ENCODE peak calls at places on chromosome 19, in five cellular contexts. One of them, this sample, is unnamed.

GRCh38 chr19:29867984-29868383 is 56.2 kb downstream of the CCNE1 start:
- DNase-seq in HCT116: no peak
- DNase-seq in H1: no peak
- DNase-seq in SK-N-SH: no peak
- DNase-seq in K562: no peak
- DNase-seq in this sample: no peak

GRCh38 chr19:10797541-10798256 is 38.3 kb downstream of the TMED1 start:
- DNase-seq in H1: no peak
- DNase-seq in SK-N-SH: peak
- DNase-seq in HCT116: no peak
- DNase-seq in K562: no peak
- DNase-seq in this sample: no peak

GRCh38 chr19:12789098-12789903 is 2.0 kb upstream of the JUNB start:
- DNase-seq in SK-N-SH: no peak
- DNase-seq in K562: no peak
- DNase-seq in H1: no peak
- DNase-seq in HCT116: no peak
- DNase-seq in this sample: no peak

GRCh38 chr19:40255619-40256166 is 29.2 kb upstream of the CCNP start:
- DNase-seq in HCT116: no peak
- DNase-seq in K562: no peak
- DNase-seq in SK-N-SH: no peak
- DNase-seq in H1: no peak
- DNase-seq in this sample: no peak

GRCh38 chr19:30512748-30513389 is 140.7 kb downstream of the ZNF536 start:
- DNase-seq in SK-N-SH: peak
- DNase-seq in HCT116: no peak
- DNase-seq in H1: no peak
- DNase-seq in K562: no peak
- DNase-seq in this sample: no peak

GRCh38 chr19:48290341-48290922 is 20.6 kb downstream of the ZNF114 start:
- DNase-seq in HCT116: no peak
- DNase-seq in H1: peak
- DNase-seq in K562: peak
- DNase-seq in SK-N-SH: peak
- DNase-seq in this sample: no peak

GRCh38 chr19:33731886-33732285 is 64.8 kb upstream of the KCTD15 start:
- DNase-seq in SK-N-SH: no peak
- DNase-seq in K562: no peak
- DNase-seq in H1: no peak
- DNase-seq in HCT116: no peak
- DNase-seq in this sample: no peak

GRCh38 chr19:56837004-56837403 is 3.5 kb downstream of the PEG3 start:
- DNase-seq in SK-N-SH: peak
- DNase-seq in H1: no peak
- DNase-seq in K562: peak
- DNase-seq in HCT116: no peak
- DNase-seq in this sample: no peak

GRCh38 chr19:39131255-39131755 is 5.7 kb downstream of the PAK4 start:
- DNase-seq in H1: no peak
- DNase-seq in K562: no peak
- DNase-seq in HCT116: no peak
- DNase-seq in SK-N-SH: peak
- DNase-seq in this sample: peak

GRCh38 chr19:38739440-38740251 is 4.6 kb downstream of the CAPN12 start:
- DNase-seq in SK-N-SH: peak
- DNase-seq in HCT116: no peak
- DNase-seq in K562: no peak
- DNase-seq in H1: no peak
- DNase-seq in this sample: no peak

GRCh38 chr19:38162094-38162493 is 61.9 kb downstream of the DPF1 start:
- DNase-seq in H1: no peak
- DNase-seq in K562: no peak
- DNase-seq in HCT116: no peak
- DNase-seq in SK-N-SH: no peak
- DNase-seq in this sample: no peak

GRCh38 chr19:13841339-13842293 is 35.3 kb upstream of the NANOS3 start:
- DNase-seq in SK-N-SH: peak
- DNase-seq in HCT116: no peak
- DNase-seq in K562: no peak
- DNase-seq in H1: no peak
- DNase-seq in this sample: no peak
- TF ChIP-seq JUND in SK-N-SH: no peak
- TF ChIP-seq JUND in HCT116: no peak
- TF ChIP-seq JUND in K562: no peak
- TF ChIP-seq JUND in H1: no peak
- TF ChIP-seq JUND in this sample: no peak

DNA sequence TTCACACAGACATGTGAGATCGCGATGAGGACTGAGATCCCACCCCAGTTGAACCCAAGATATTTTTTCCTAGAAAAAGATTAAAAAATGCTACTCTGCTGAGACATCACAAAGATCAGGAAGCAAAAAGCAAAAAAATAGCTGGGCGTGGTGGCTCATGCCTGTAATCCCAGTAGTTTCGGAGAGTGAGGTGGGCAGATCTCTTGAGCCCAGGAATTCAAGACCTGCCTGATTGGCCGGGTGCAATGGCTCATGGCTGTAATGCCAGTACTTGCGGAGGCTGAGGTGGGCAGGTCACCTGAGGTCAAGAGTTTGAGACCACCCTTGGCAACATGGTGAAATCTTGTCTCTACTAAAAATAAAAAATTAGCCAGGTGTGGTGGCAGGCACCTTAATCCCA is 1.1 kb downstream of the FUT3 start:
- DNase-seq in K562: no peak
- DNase-seq in SK-N-SH: no peak
- DNase-seq in H1: no peak
- DNase-seq in HCT116: no peak
- DNase-seq in this sample: no peak
- TF ChIP-seq JUND in K562: no peak
- TF ChIP-seq JUND in SK-N-SH: no peak
- TF ChIP-seq JUND in H1: no peak
- TF ChIP-seq JUND in HCT116: no peak
- TF ChIP-seq JUND in this sample: no peak

DNA sequence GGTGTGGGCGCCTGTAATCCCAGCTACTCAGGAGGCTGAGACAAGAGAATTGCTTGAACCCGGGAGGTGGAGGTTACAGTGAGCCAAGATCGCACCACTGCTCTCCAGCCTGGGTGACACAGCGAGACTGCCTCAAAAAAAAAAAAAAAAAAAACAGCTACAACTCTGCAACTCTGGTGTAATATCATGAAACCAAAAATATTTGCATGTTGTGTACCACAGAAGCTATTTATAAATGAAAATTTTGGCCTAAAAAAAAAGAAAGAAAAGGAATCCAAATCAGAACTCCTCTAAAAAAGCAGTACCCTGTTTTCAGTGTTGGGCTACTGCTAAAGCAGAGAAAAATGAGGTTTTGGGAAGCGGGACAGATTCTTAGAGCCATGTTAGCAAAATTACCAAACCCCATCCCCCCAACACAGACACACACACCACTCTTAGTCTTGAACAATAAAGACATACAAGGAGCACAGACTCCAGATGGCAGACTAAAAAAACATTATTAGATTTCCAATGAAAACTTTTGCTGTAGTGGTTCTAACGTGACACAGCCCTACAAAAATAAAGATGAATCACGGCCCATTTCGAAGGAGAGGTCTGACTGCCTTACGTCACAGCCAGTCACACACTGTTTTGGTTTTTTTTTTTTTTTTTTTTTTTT is 51.5 kb downstream of the INSR start:
- DNase-seq in HCT116: no peak
- DNase-seq in SK-N-SH: peak
- DNase-seq in H1: no peak
- DNase-seq in K562: no peak
- DNase-seq in this sample: no peak
- TF ChIP-seq JUND in HCT116: no peak
- TF ChIP-seq JUND in SK-N-SH: no peak
- TF ChIP-seq JUND in H1: no peak
- TF ChIP-seq JUND in K562: no peak
- TF ChIP-seq JUND in this sample: no peak

DNA sequence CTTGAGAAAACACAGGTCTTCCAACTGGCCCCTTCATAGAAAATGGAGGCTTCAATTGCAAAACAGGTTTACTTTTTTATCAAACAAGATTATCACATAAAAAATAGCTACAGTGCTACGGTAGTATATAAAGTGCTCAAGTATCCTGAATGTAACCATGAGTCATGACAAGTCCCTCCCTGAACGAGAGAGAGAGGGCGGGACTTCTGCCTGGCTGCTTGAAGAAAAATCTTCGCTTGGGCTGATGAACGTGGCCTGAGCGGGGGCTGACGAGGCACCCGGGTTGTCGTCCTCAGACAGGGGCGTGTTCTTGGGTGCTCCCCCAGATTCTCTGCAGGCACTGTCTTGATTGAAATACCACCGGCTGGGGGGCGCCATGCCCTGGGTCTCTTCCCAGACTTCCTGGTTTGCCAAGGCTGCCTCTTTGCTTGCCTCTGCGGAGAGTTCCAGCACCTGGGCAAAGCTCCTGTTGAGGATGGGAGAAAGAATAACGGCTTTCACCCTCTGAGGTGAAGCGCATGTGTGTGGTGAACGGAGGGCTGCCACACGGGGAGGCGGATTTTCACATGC is 23.2 kb upstream of the CPAMD8 start:
- DNase-seq in H1: no peak
- DNase-seq in HCT116: no peak
- DNase-seq in K562: no peak
- DNase-seq in SK-N-SH: no peak
- DNase-seq in this sample: no peak
- TF ChIP-seq JUND in H1: no peak
- TF ChIP-seq JUND in HCT116: no peak
- TF ChIP-seq JUND in K562: no peak
- TF ChIP-seq JUND in SK-N-SH: no peak
- TF ChIP-seq JUND in this sample: no peak

GRCh38 chr19:35546532-35546931 is 1.1 kb downstream of the TMEM147 start:
- DNase-seq in HCT116: no peak
- DNase-seq in K562: no peak
- DNase-seq in H1: no peak
- DNase-seq in SK-N-SH: no peak
- DNase-seq in this sample: no peak

GRCh38 chr19:35545001-35545854 is at the start of gene TMEM147:
- DNase-seq in H1: peak
- DNase-seq in K562: peak
- DNase-seq in HCT116: peak
- DNase-seq in SK-N-SH: peak
- DNase-seq in this sample: peak

GRCh38 chr19:35544110-35544802 is 1.2 kb upstream of the TMEM147 start:
- DNase-seq in HCT116: no peak
- DNase-seq in H1: no peak
- DNase-seq in SK-N-SH: no peak
- DNase-seq in K562: no peak
- DNase-seq in this sample: no peak

GRCh38 chr19:35543280-35544109 is 1.9 kb upstream of the TMEM147 start:
- DNase-seq in K562: no peak
- DNase-seq in HCT116: no peak
- DNase-seq in H1: no peak
- DNase-seq in SK-N-SH: no peak
- DNase-seq in this sample: no peak

DNA sequence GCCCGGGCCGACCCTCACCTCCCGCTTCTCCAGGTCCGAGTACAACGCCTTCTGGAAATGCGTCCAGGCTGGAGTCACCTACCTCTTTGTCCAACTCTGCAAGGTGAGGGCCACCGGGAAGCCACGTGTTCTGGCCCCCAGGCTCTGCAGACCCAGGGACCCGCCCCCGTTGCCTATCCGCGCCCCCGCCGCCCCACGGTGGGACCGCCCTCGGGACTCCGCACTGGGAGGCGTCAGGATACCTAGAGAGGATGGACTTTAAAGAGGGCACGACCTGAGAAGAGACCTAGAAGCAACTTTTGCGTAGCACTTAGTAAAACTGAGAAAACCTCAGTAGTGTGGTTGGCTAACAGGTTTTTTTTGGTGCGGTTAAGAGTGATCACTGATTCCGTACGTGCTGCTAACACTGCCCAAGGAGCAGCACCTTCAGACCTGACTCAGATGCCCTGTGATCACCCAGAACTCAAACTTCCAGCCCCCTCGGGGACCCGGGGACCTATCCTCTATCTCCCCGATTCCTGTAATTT is 492 bp downstream of the TMEM147 start:
- DNase-seq in SK-N-SH: peak
- DNase-seq in HCT116: no peak
- DNase-seq in H1: no peak
- DNase-seq in K562: peak
- DNase-seq in this sample: peak
- TF ChIP-seq JUND in SK-N-SH: no peak
- TF ChIP-seq JUND in HCT116: no peak
- TF ChIP-seq JUND in H1: no peak
- TF ChIP-seq JUND in K562: no peak
- TF ChIP-seq JUND in this sample: no peak

GRCh38 chr19:23917856-23918255 is 3.2 kb downstream of the ZNF726 start:
- DNase-seq in HCT116: no peak
- DNase-seq in K562: no peak
- DNase-seq in H1: no peak
- DNase-seq in SK-N-SH: no peak
- DNase-seq in this sample: peak
- TF ChIP-seq JUND in HCT116: no peak
- TF ChIP-seq JUND in K562: no peak
- TF ChIP-seq JUND in H1: no peak
- TF ChIP-seq JUND in SK-N-SH: no peak
- TF ChIP-seq JUND in this sample: no peak

DNA sequence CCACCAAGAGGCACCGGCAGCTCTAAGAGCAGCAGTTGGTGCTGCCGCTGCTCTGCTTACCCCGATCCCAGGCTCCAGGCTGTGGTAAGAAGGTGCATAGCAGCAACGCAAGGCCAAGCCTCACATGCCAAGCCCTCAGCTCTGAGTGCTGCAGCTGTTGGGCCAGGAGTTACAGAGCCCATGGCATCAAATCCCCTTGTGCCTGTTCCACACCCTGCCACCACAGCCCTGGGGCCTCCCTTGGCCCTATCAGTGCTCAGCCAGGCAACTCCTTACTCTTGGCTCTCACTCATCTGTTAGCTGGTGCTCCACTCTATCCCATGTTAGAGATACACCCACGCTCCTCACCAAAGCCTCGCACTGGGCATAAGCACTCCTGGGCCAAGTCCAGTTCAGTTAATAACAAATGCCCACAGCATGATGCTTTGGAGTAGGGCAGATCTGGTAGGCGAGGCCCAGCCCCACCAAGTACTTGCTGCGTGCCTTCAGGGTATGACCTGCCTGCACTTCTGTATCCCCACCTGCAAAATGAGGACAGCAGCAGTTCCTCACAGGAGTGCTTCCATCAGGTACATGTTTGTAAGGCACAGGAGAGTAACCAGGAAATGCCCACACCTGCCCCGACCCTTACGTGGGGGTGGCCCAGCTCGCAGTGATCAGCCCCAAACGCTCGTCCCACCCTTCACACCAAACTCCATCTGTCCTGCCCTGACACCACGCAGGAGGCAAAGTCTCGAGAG is 16.2 kb downstream of the AKAP8L start:
- DNase-seq in SK-N-SH: no peak
- DNase-seq in H1: no peak
- DNase-seq in HCT116: no peak
- DNase-seq in K562: no peak
- DNase-seq in this sample: no peak
- TF ChIP-seq JUND in SK-N-SH: no peak
- TF ChIP-seq JUND in H1: no peak
- TF ChIP-seq JUND in HCT116: no peak
- TF ChIP-seq JUND in K562: no peak
- TF ChIP-seq JUND in this sample: no peak

GRCh38 chr19:15251010-15251748 is 18.9 kb upstream of the EPHX3 start:
- DNase-seq in SK-N-SH: no peak
- DNase-seq in K562: no peak
- DNase-seq in H1: no peak
- DNase-seq in HCT116: no peak
- DNase-seq in this sample: no peak
- TF ChIP-seq JUND in SK-N-SH: no peak
- TF ChIP-seq JUND in K562: no peak
- TF ChIP-seq JUND in H1: no peak
- TF ChIP-seq JUND in HCT116: no peak
- TF ChIP-seq JUND in this sample: no peak

This sample was measured in T47D.